ENCODE peak calls at places on chromosomes 11 and 22, in five cellular contexts. E, Z, V, K and M are unnamed samples.

GRCh38 chr11:76769071-76769560 is 14.0 kb upstream of the TSKU start:
- DNase-seq in E (peak; percentile 71), Z (no peak), V (peak; percentile 61), K (no peak), M (no peak)

GRCh38 chr22:36351921-36352774 is 35.6 kb downstream of the MYH9 start:
- DNase-seq in E (no peak), Z (no peak), V (no peak), K (no peak), M (peak; percentile 49)

GRCh38 chr22:38657248-38657909 is 941 bp downstream of the CBY1 start:
- DNase-seq in E (peak; percentile 14), Z (no peak), V (no peak), K (no peak), M (no peak)

GRCh38 chr11:8318536-8318935 is 54.9 kb upstream of the LMO1 start:
- DNase-seq in E (no peak), Z (no peak), V (no peak), K (no peak), M (no peak)

GRCh38 chr11:103870821-103871309 is 165.6 kb upstream of the DDI1 start:
- DNase-seq in E (peak; percentile 34), Z (peak; percentile 94), V (no peak), K (peak; percentile 15), M (peak; percentile 45)

GRCh38 chr11:74636633-74637184 is 44.3 kb downstream of the POLD3 start:
- DNase-seq in E (peak; percentile 87), Z (no peak), V (peak; percentile 95), K (no peak), M (no peak)

GRCh38 chr11:6746086-6746618 is 25.6 kb downstream of the OR2AG2 start:
- DNase-seq in E (no peak), Z (no peak), V (no peak), K (peak; percentile 24), M (no peak)

GRCh38 chr11:123561046-123561781 is 93.2 kb downstream of the SCN3B start:
- DNase-seq in E (peak; percentile 40), Z (no peak), V (peak; percentile 56), K (peak; percentile 60), M (no peak)

GRCh38 chr11:76850815-76851214 is 9.9 kb upstream of the ACER3 start:
- DNase-seq in E (peak; percentile 49), Z (no peak), V (no peak), K (peak; percentile 13), M (no peak)

GRCh38 chr11:27012254-27012921 is 18.5 kb downstream of the FIBIN start:
- DNase-seq in E (peak; percentile 41), Z (no peak), V (peak; percentile 88), K (no peak), M (no peak)

GRCh38 chr22:49979587-49980264 is 19.2 kb downstream of the PIM3 start:
- DNase-seq in E (peak; percentile 19), Z (no peak), V (no peak), K (peak; percentile 12), M (no peak)

GRCh38 chr11:115238802-115239201 is 265.4 kb downstream of the CADM1 start:
- DNase-seq in E (no peak), Z (no peak), V (no peak), K (no peak), M (no peak)

GRCh38 chr11:10401696-10402392 is 53.2 kb upstream of the AMPD3 start:
- DNase-seq in E (no peak), Z (peak; percentile 90), V (no peak), K (no peak), M (no peak)

GRCh38 chr11:9615031-9615451 is 41.6 kb downstream of the WEE1 start:
- DNase-seq in E (peak; percentile 32), Z (no peak), V (peak; percentile 13), K (no peak), M (no peak)

GRCh38 chr11:113562981-113563461 is 87.8 kb upstream of the DRD2 start:
- DNase-seq in E (peak; percentile 46), Z (no peak), V (no peak), K (no peak), M (no peak)

GRCh38 chr11:2929511-2929879 is 275 bp upstream of the PHLDA2 start:
- DNase-seq in E (peak; percentile 72), Z (no peak), V (peak; percentile 72), K (no peak), M (peak; percentile 95)

GRCh38 chr22:29907753-29908515 is 25.0 kb downstream of the MTMR3 start:
- DNase-seq in E (peak; percentile 81), Z (no peak), V (peak; percentile 99), K (peak; percentile 71), M (peak; percentile 76)

GRCh38 chr11:656866-657265 is 19.8 kb downstream of the DRD4 start:
- DNase-seq in E (no peak), Z (no peak), V (no peak), K (no peak), M (no peak)

GRCh38 chr11:11179239-11179638 is 173.8 kb downstream of the CSNK2A3 start:
- DNase-seq in E (peak; percentile 68), Z (no peak), V (peak; percentile 82), K (no peak), M (no peak)

GRCh38 chr11:57639321-57640067 is 10.2 kb downstream of the YPEL4 start:
- DNase-seq in E (no peak), Z (no peak), V (peak; percentile 57), K (no peak), M (no peak)
- TF ChIP-seq CTCF in E (no peak), Z (no peak), V (peak; percentile 1), K (no peak), M (no peak)

DNA sequence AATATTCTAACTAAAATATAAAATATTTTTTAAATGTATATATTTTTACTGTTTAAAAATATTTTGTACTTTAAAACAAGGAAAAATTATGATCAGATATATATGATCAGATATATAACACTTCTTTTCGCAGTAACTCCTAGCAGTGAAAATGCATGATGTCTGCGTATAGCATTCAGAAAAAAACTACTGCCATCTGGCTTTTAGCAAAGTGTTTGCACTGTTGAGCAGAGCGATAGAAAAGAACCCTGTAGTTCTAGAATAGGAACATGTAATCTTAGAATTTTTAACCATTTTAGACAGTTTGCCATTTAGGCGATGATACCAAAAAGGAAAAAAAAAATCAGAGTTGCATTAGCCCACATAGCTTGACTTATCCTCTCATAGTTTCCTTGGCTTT is 370.4 kb upstream of the ANO3 start:
- DNase-seq in E (no peak), Z (no peak), V (no peak), K (no peak), M (no peak)
- TF ChIP-seq CTCF in E (no peak), Z (no peak), V (no peak), K (peak; percentile 25), M (no peak)

DNA sequence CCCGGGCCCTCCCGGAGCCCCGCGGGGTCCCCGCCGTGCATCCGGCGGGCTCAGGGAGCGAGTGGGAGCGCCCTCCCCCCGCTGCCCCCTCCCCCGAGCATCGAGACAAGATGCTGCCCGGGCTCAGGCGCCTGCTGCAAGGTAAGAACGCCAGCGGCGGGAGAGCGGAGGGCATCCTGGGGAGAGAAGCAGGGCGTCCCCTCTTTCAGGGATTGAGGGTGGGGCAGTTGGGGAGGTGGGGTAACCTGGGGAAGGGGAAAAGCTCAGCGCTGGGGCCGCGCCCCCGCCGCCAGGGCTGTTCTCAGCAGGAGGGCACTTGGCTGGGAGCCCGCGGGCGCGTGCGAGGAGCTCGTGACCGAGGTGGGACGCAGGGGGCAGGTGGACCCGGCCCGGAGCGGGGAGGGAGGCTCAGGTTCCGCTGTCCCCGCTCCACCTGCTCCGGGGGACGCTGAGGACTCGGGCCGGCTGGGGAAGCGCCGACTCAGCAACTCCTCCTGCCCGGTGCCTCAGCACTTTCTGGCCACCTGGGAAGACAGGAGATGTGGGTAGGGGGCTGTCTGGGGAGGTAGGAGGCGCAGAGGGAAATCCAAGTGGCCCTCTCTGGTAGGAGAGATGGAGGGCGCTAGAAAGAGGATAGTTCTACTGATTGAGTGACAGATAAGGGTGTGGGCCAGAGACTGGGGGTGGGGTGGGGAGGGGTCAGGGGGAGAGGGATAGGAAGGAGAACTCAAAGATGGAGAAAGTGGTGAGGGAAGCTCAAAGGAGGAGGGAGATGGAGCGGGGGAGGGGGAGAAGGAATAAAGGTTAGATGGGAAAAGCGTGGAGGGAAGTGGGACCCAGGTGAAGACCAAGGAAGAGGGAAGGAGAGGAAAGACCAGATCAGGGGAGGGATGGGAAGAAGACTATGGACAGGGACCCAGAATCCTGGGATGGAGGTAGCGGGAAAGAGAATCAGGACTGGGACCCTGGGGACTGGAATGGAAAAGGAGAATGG is 725 bp downstream of the RTN4RL2 start:
- DNase-seq in E (no peak), Z (no peak), V (no peak), K (no peak), M (peak; percentile 84)
- TF ChIP-seq CTCF in E (no peak), Z (no peak), V (no peak), K (no peak), M (no peak)

DNA sequence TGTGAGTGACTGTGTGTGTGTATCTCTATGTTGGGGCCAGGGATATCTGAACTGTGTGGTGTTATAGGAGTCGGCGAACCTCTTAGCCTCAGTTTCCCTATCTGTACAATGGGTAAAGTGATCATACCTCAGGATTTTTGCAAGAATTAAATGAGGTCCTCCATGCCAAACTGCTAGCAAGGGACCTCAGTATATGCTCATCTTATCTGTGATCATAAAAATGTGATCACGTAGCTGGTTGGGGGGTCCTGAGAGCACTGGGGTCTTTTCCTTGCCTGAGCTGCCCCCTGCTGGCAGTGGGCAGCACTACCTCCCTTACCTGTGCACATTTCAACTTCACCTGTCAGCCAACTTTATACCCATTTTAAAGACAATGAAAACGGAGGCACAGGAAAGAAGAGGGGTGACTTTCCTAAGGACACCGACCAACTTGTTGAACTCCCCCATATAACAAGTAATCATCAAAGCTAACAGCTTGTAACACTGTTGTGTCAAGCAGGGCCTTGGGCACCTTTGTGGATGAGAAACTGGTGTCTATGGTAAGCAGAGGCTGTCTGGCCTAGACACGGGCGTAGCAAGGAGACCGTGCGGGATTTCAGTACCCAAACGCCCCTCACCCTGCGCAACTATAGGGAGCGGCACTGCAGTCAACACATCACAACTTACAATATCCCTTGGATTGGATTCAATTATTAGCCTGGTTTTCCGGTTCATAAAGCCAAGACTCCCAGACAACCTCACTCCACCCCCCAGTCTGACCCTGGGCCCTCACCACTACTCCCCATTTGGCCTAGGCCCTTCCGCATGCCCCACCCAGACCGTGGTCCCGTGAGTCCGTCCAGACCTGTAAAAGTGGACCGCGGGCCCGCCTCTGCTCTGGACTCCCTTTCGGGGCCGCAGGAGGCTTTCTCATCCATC is 1.2 kb upstream of the DPP3 start:
- DNase-seq in E (peak; percentile 44), Z (no peak), V (peak; percentile 20), K (peak; percentile 49), M (peak; percentile 84)
- TF ChIP-seq CTCF in E (peak; percentile 68), Z (peak; percentile 74), V (peak; percentile 60), K (peak; percentile 65), M (peak; percentile 77)

GRCh38 chr11:66883021-66883968 is 26.4 kb downstream of the LRFN4 start:
- DNase-seq in E (peak; percentile 67), Z (no peak), V (peak; percentile 86), K (no peak), M (no peak)
- TF ChIP-seq CTCF in E (peak; percentile 65), Z (peak; percentile 64), V (peak; percentile 51), K (peak; percentile 59), M (peak; percentile 42)

DNA sequence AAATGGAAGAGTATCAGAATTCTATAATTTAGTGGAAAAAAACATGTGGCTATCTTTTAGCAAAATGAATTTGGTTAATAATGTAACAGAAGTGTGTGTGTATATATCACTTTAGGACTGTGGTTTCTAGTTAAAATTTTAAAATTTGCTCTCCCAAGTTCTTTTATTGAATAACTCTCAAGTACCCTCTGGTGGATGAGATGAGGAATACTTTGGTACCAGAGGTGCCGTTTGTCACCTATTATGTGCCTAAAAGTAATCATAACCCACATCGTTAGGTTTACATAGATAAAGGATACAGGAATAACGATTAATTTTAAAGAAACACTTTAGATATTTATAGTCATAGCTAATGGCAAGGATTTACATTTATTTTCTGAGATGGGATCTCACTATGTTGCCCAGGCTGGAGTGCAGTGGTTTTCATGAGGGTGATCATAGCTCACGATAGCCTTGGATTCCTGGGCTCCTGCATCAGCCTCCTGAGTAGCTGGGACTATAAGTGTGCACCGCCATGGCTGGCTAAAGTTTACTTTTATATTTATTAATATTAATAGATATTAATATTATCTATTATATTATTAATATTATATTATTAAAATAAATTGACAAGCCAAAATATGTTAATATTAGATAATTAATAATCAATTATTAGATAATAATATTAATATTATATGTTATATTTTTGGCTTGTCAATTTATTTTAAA is 66.7 kb upstream of the CAPRIN1 start:
- DNase-seq in E (no peak), Z (no peak), V (no peak), K (no peak), M (no peak)
- TF ChIP-seq CTCF in E (peak; percentile 43), Z (no peak), V (peak; percentile 10), K (peak; percentile 11), M (no peak)